ENCODE peak calls at places on chromosomes 5 and 9, in ten cellular contexts. One of them, this sample, is unnamed.

GRCh38 chr5:90119531-90119940 is 290.0 kb downstream of the CETN3 start:
- DNase-seq in NK-92 treated with Interleukin-12 subunit alpha and Interleukin-12 subunit beta, amount 100 ng/mL, for 24 hours: no peak
- DNase-seq in WERI-Rb-1: no peak
- DNase-seq in hepatocyte: no peak
- DNase-seq in NCI-H2081 treated with DMSO at 0.1 percent for 48 hours: no peak
- DNase-seq in NCI-H1436 treated with DMSO at 0.1 percent for 48 hours: no peak
- DNase-seq in Peyer's patch: no peak
- DNase-seq in cardiac fibroblast: peak
- DNase-seq in caudate nucleus: no peak
- DNase-seq in A172: no peak
- DNase-seq in this sample: no peak

GRCh38 chr9:70101265-70101664 is 57.6 kb downstream of the MAMDC2 start:
- DNase-seq in NK-92 treated with Interleukin-12 subunit alpha and Interleukin-12 subunit beta, amount 100 ng/mL, for 24 hours: no peak
- DNase-seq in WERI-Rb-1: no peak
- DNase-seq in hepatocyte: no peak
- DNase-seq in NCI-H2081 treated with DMSO at 0.1 percent for 48 hours: no peak
- DNase-seq in NCI-H1436 treated with DMSO at 0.1 percent for 48 hours: no peak
- DNase-seq in Peyer's patch: no peak
- DNase-seq in cardiac fibroblast: peak
- DNase-seq in caudate nucleus: no peak
- DNase-seq in A172: peak
- DNase-seq in this sample: no peak

GRCh38 chr5:86866036-86866435 is 248.3 kb downstream of the COX7C start:
- DNase-seq in NK-92 treated with Interleukin-12 subunit alpha and Interleukin-12 subunit beta, amount 100 ng/mL, for 24 hours: no peak
- DNase-seq in WERI-Rb-1: no peak
- DNase-seq in hepatocyte: no peak
- DNase-seq in NCI-H2081 treated with DMSO at 0.1 percent for 48 hours: no peak
- DNase-seq in NCI-H1436 treated with DMSO at 0.1 percent for 48 hours: no peak
- DNase-seq in Peyer's patch: no peak
- DNase-seq in cardiac fibroblast: no peak
- DNase-seq in caudate nucleus: peak
- DNase-seq in A172: no peak
- DNase-seq in this sample: no peak

GRCh38 chr9:31030741-31031202 is 1353.7 kb upstream of the ACO1 start:
- DNase-seq in NK-92 treated with Interleukin-12 subunit alpha and Interleukin-12 subunit beta, amount 100 ng/mL, for 24 hours: no peak
- DNase-seq in WERI-Rb-1: no peak
- DNase-seq in hepatocyte: peak
- DNase-seq in NCI-H2081 treated with DMSO at 0.1 percent for 48 hours: no peak
- DNase-seq in NCI-H1436 treated with DMSO at 0.1 percent for 48 hours: no peak
- DNase-seq in Peyer's patch: no peak
- DNase-seq in cardiac fibroblast: peak
- DNase-seq in caudate nucleus: no peak
- DNase-seq in A172: peak
- DNase-seq in this sample: no peak

GRCh38 chr5:159965031-159965837 is 43.7 kb upstream of the TTC1 start:
- DNase-seq in NK-92 treated with Interleukin-12 subunit alpha and Interleukin-12 subunit beta, amount 100 ng/mL, for 24 hours: peak
- DNase-seq in WERI-Rb-1: peak
- DNase-seq in hepatocyte: peak
- DNase-seq in NCI-H2081 treated with DMSO at 0.1 percent for 48 hours: no peak
- DNase-seq in NCI-H1436 treated with DMSO at 0.1 percent for 48 hours: no peak
- DNase-seq in Peyer's patch: peak
- DNase-seq in cardiac fibroblast: peak
- DNase-seq in caudate nucleus: no peak
- DNase-seq in A172: peak
- DNase-seq in this sample: peak

GRCh38 chr9:4739587-4740372 is 1.2 kb downstream of the AK3 start:
- DNase-seq in NK-92 treated with Interleukin-12 subunit alpha and Interleukin-12 subunit beta, amount 100 ng/mL, for 24 hours: no peak
- DNase-seq in WERI-Rb-1: no peak
- DNase-seq in hepatocyte: peak
- DNase-seq in NCI-H2081 treated with DMSO at 0.1 percent for 48 hours: no peak
- DNase-seq in NCI-H1436 treated with DMSO at 0.1 percent for 48 hours: no peak
- DNase-seq in Peyer's patch: peak
- DNase-seq in cardiac fibroblast: peak
- DNase-seq in caudate nucleus: no peak
- DNase-seq in A172: no peak
- DNase-seq in this sample: peak

GRCh38 chr5:138641547-138642298 is 66.5 kb upstream of the HSPA9 start:
- DNase-seq in NK-92 treated with Interleukin-12 subunit alpha and Interleukin-12 subunit beta, amount 100 ng/mL, for 24 hours: peak
- DNase-seq in WERI-Rb-1: peak
- DNase-seq in hepatocyte: peak
- DNase-seq in NCI-H2081 treated with DMSO at 0.1 percent for 48 hours: no peak
- DNase-seq in NCI-H1436 treated with DMSO at 0.1 percent for 48 hours: no peak
- DNase-seq in Peyer's patch: peak
- DNase-seq in cardiac fibroblast: peak
- DNase-seq in caudate nucleus: peak
- DNase-seq in A172: peak
- DNase-seq in this sample: peak

GRCh38 chr5:83554686-83555085 is 83.1 kb downstream of the VCAN start:
- DNase-seq in NK-92 treated with Interleukin-12 subunit alpha and Interleukin-12 subunit beta, amount 100 ng/mL, for 24 hours: no peak
- DNase-seq in WERI-Rb-1: no peak
- DNase-seq in hepatocyte: no peak
- DNase-seq in NCI-H2081 treated with DMSO at 0.1 percent for 48 hours: no peak
- DNase-seq in NCI-H1436 treated with DMSO at 0.1 percent for 48 hours: no peak
- DNase-seq in Peyer's patch: no peak
- DNase-seq in cardiac fibroblast: no peak
- DNase-seq in caudate nucleus: no peak
- DNase-seq in A172: peak
- DNase-seq in this sample: no peak

GRCh38 chr5:72040513-72040912 is 66.8 kb upstream of the MAP1B start:
- DNase-seq in NK-92 treated with Interleukin-12 subunit alpha and Interleukin-12 subunit beta, amount 100 ng/mL, for 24 hours: no peak
- DNase-seq in WERI-Rb-1: no peak
- DNase-seq in hepatocyte: no peak
- DNase-seq in NCI-H2081 treated with DMSO at 0.1 percent for 48 hours: no peak
- DNase-seq in NCI-H1436 treated with DMSO at 0.1 percent for 48 hours: no peak
- DNase-seq in Peyer's patch: no peak
- DNase-seq in cardiac fibroblast: no peak
- DNase-seq in caudate nucleus: no peak
- DNase-seq in A172: no peak
- DNase-seq in this sample: no peak

GRCh38 chr5:1193591-1193985 is 7.8 kb upstream of the SLC6A19 start:
- DNase-seq in NK-92 treated with Interleukin-12 subunit alpha and Interleukin-12 subunit beta, amount 100 ng/mL, for 24 hours: no peak
- DNase-seq in WERI-Rb-1: no peak
- DNase-seq in hepatocyte: no peak
- DNase-seq in NCI-H2081 treated with DMSO at 0.1 percent for 48 hours: no peak
- DNase-seq in NCI-H1436 treated with DMSO at 0.1 percent for 48 hours: no peak
- DNase-seq in Peyer's patch: no peak
- DNase-seq in cardiac fibroblast: no peak
- DNase-seq in caudate nucleus: no peak
- DNase-seq in A172: no peak
- DNase-seq in this sample: no peak

GRCh38 chr5:134177197-134178171 is 734 bp upstream of the SKP1 start:
- DNase-seq in NK-92 treated with Interleukin-12 subunit alpha and Interleukin-12 subunit beta, amount 100 ng/mL, for 24 hours: peak
- DNase-seq in WERI-Rb-1: no peak
- DNase-seq in hepatocyte: peak
- DNase-seq in NCI-H2081 treated with DMSO at 0.1 percent for 48 hours: peak
- DNase-seq in NCI-H1436 treated with DMSO at 0.1 percent for 48 hours: no peak
- DNase-seq in Peyer's patch: peak
- DNase-seq in cardiac fibroblast: peak
- DNase-seq in caudate nucleus: peak
- DNase-seq in A172: peak
- DNase-seq in this sample: peak

GRCh38 chr5:96702503-96703383 is 40.6 kb downstream of the CAST start:
- DNase-seq in NK-92 treated with Interleukin-12 subunit alpha and Interleukin-12 subunit beta, amount 100 ng/mL, for 24 hours: no peak
- DNase-seq in WERI-Rb-1: peak
- DNase-seq in hepatocyte: peak
- DNase-seq in NCI-H2081 treated with DMSO at 0.1 percent for 48 hours: no peak
- DNase-seq in NCI-H1436 treated with DMSO at 0.1 percent for 48 hours: no peak
- DNase-seq in Peyer's patch: peak
- DNase-seq in cardiac fibroblast: peak
- DNase-seq in caudate nucleus: peak
- DNase-seq in A172: peak
- DNase-seq in this sample: peak

GRCh38 chr9:2725126-2725525 is 7.8 kb downstream of the KCNV2 start:
- DNase-seq in NK-92 treated with Interleukin-12 subunit alpha and Interleukin-12 subunit beta, amount 100 ng/mL, for 24 hours: no peak
- DNase-seq in WERI-Rb-1: no peak
- DNase-seq in hepatocyte: no peak
- DNase-seq in NCI-H2081 treated with DMSO at 0.1 percent for 48 hours: no peak
- DNase-seq in NCI-H1436 treated with DMSO at 0.1 percent for 48 hours: no peak
- DNase-seq in Peyer's patch: no peak
- DNase-seq in cardiac fibroblast: no peak
- DNase-seq in caudate nucleus: no peak
- DNase-seq in A172: peak
- DNase-seq in this sample: no peak

GRCh38 chr9:83334320-83334719 is 203.9 kb downstream of the FRMD3 start:
- DNase-seq in NK-92 treated with Interleukin-12 subunit alpha and Interleukin-12 subunit beta, amount 100 ng/mL, for 24 hours: peak
- DNase-seq in WERI-Rb-1: peak
- DNase-seq in hepatocyte: peak
- DNase-seq in NCI-H2081 treated with DMSO at 0.1 percent for 48 hours: no peak
- DNase-seq in NCI-H1436 treated with DMSO at 0.1 percent for 48 hours: peak
- DNase-seq in Peyer's patch: peak
- DNase-seq in cardiac fibroblast: peak
- DNase-seq in caudate nucleus: peak
- DNase-seq in A172: peak
- DNase-seq in this sample: peak

GRCh38 chr5:129271309-129271708 is 176.8 kb downstream of the ISOC1 start:
- DNase-seq in NK-92 treated with Interleukin-12 subunit alpha and Interleukin-12 subunit beta, amount 100 ng/mL, for 24 hours: no peak
- DNase-seq in WERI-Rb-1: peak
- DNase-seq in hepatocyte: peak
- DNase-seq in NCI-H2081 treated with DMSO at 0.1 percent for 48 hours: no peak
- DNase-seq in NCI-H1436 treated with DMSO at 0.1 percent for 48 hours: no peak
- DNase-seq in Peyer's patch: no peak
- DNase-seq in cardiac fibroblast: peak
- DNase-seq in caudate nucleus: no peak
- DNase-seq in A172: peak
- DNase-seq in this sample: no peak

GRCh38 chr5:52898961-52899680 is 90.0 kb upstream of the ITGA2 start:
- DNase-seq in NK-92 treated with Interleukin-12 subunit alpha and Interleukin-12 subunit beta, amount 100 ng/mL, for 24 hours: no peak
- DNase-seq in WERI-Rb-1: no peak
- DNase-seq in hepatocyte: no peak
- DNase-seq in NCI-H2081 treated with DMSO at 0.1 percent for 48 hours: no peak
- DNase-seq in NCI-H1436 treated with DMSO at 0.1 percent for 48 hours: no peak
- DNase-seq in Peyer's patch: no peak
- DNase-seq in cardiac fibroblast: no peak
- DNase-seq in caudate nucleus: no peak
- DNase-seq in A172: no peak
- DNase-seq in this sample: no peak

GRCh38 chr5:54942064-54942778 is 43.2 kb downstream of the ESM1 start:
- DNase-seq in NK-92 treated with Interleukin-12 subunit alpha and Interleukin-12 subunit beta, amount 100 ng/mL, for 24 hours: no peak
- DNase-seq in WERI-Rb-1: no peak
- DNase-seq in hepatocyte: no peak
- DNase-seq in NCI-H2081 treated with DMSO at 0.1 percent for 48 hours: no peak
- DNase-seq in NCI-H1436 treated with DMSO at 0.1 percent for 48 hours: no peak
- DNase-seq in Peyer's patch: no peak
- DNase-seq in cardiac fibroblast: peak
- DNase-seq in caudate nucleus: no peak
- DNase-seq in A172: no peak
- DNase-seq in this sample: no peak

GRCh38 chr5:850511-851006 is at the start of gene ZDHHC11:
- DNase-seq in NK-92 treated with Interleukin-12 subunit alpha and Interleukin-12 subunit beta, amount 100 ng/mL, for 24 hours: no peak
- DNase-seq in WERI-Rb-1: no peak
- DNase-seq in hepatocyte: peak
- DNase-seq in NCI-H2081 treated with DMSO at 0.1 percent for 48 hours: no peak
- DNase-seq in NCI-H1436 treated with DMSO at 0.1 percent for 48 hours: no peak
- DNase-seq in Peyer's patch: peak
- DNase-seq in cardiac fibroblast: no peak
- DNase-seq in caudate nucleus: no peak
- DNase-seq in A172: no peak
- DNase-seq in this sample: no peak

GRCh38 chr9:1829719-1830118 is 185.4 kb upstream of the SMARCA2 start:
- DNase-seq in NK-92 treated with Interleukin-12 subunit alpha and Interleukin-12 subunit beta, amount 100 ng/mL, for 24 hours: no peak
- DNase-seq in WERI-Rb-1: no peak
- DNase-seq in hepatocyte: no peak
- DNase-seq in NCI-H2081 treated with DMSO at 0.1 percent for 48 hours: no peak
- DNase-seq in NCI-H1436 treated with DMSO at 0.1 percent for 48 hours: no peak
- DNase-seq in Peyer's patch: no peak
- DNase-seq in cardiac fibroblast: no peak
- DNase-seq in caudate nucleus: no peak
- DNase-seq in A172: no peak
- DNase-seq in this sample: no peak

GRCh38 chr9:112487008-112487798 is 576 bp downstream of the KIAA1958 start:
- DNase-seq in NK-92 treated with Interleukin-12 subunit alpha and Interleukin-12 subunit beta, amount 100 ng/mL, for 24 hours: peak
- DNase-seq in WERI-Rb-1: peak
- DNase-seq in hepatocyte: peak
- DNase-seq in NCI-H2081 treated with DMSO at 0.1 percent for 48 hours: no peak
- DNase-seq in NCI-H1436 treated with DMSO at 0.1 percent for 48 hours: no peak
- DNase-seq in Peyer's patch: peak
- DNase-seq in cardiac fibroblast: peak
- DNase-seq in caudate nucleus: peak
- DNase-seq in A172: peak
- DNase-seq in this sample: peak

GRCh38 chr5:39902626-39903025 is 477.8 kb upstream of the DAB2 start:
- DNase-seq in NK-92 treated with Interleukin-12 subunit alpha and Interleukin-12 subunit beta, amount 100 ng/mL, for 24 hours: no peak
- DNase-seq in WERI-Rb-1: no peak
- DNase-seq in hepatocyte: no peak
- DNase-seq in NCI-H2081 treated with DMSO at 0.1 percent for 48 hours: no peak
- DNase-seq in NCI-H1436 treated with DMSO at 0.1 percent for 48 hours: no peak
- DNase-seq in Peyer's patch: no peak
- DNase-seq in cardiac fibroblast: no peak
- DNase-seq in caudate nucleus: no peak
- DNase-seq in A172: no peak
- DNase-seq in this sample: no peak

GRCh38 chr5:10279328-10279727 is 28.4 kb downstream of the CMBL start:
- DNase-seq in NK-92 treated with Interleukin-12 subunit alpha and Interleukin-12 subunit beta, amount 100 ng/mL, for 24 hours: no peak
- DNase-seq in WERI-Rb-1: no peak
- DNase-seq in hepatocyte: no peak
- DNase-seq in NCI-H2081 treated with DMSO at 0.1 percent for 48 hours: no peak
- DNase-seq in NCI-H1436 treated with DMSO at 0.1 percent for 48 hours: no peak
- DNase-seq in Peyer's patch: no peak
- DNase-seq in cardiac fibroblast: no peak
- DNase-seq in caudate nucleus: no peak
- DNase-seq in A172: no peak
- DNase-seq in this sample: no peak

GRCh38 chr5:89929173-89929572 is 480.4 kb downstream of the CETN3 start:
- DNase-seq in NK-92 treated with Interleukin-12 subunit alpha and Interleukin-12 subunit beta, amount 100 ng/mL, for 24 hours: no peak
- DNase-seq in WERI-Rb-1: no peak
- DNase-seq in hepatocyte: no peak
- DNase-seq in NCI-H2081 treated with DMSO at 0.1 percent for 48 hours: no peak
- DNase-seq in NCI-H1436 treated with DMSO at 0.1 percent for 48 hours: no peak
- DNase-seq in Peyer's patch: no peak
- DNase-seq in cardiac fibroblast: peak
- DNase-seq in caudate nucleus: no peak
- DNase-seq in A172: peak
- DNase-seq in this sample: no peak

GRCh38 chr9:75451505-75451904 is 363.2 kb downstream of the OSTF1 start:
- DNase-seq in NK-92 treated with Interleukin-12 subunit alpha and Interleukin-12 subunit beta, amount 100 ng/mL, for 24 hours: no peak
- DNase-seq in WERI-Rb-1: no peak
- DNase-seq in hepatocyte: no peak
- DNase-seq in NCI-H2081 treated with DMSO at 0.1 percent for 48 hours: no peak
- DNase-seq in NCI-H1436 treated with DMSO at 0.1 percent for 48 hours: no peak
- DNase-seq in Peyer's patch: no peak
- DNase-seq in cardiac fibroblast: no peak
- DNase-seq in caudate nucleus: no peak
- DNase-seq in A172: no peak
- DNase-seq in this sample: no peak

GRCh38 chr9:107180206-107180605 is 102.9 kb upstream of the RAD23B start:
- DNase-seq in NK-92 treated with Interleukin-12 subunit alpha and Interleukin-12 subunit beta, amount 100 ng/mL, for 24 hours: no peak
- DNase-seq in WERI-Rb-1: peak
- DNase-seq in hepatocyte: no peak
- DNase-seq in NCI-H2081 treated with DMSO at 0.1 percent for 48 hours: no peak
- DNase-seq in NCI-H1436 treated with DMSO at 0.1 percent for 48 hours: no peak
- DNase-seq in Peyer's patch: no peak
- DNase-seq in cardiac fibroblast: no peak
- DNase-seq in caudate nucleus: no peak
- DNase-seq in A172: no peak
- DNase-seq in this sample: no peak

GRCh38 chr9:85610074-85610855 is 131.5 kb downstream of the AGTPBP1 start:
- DNase-seq in NK-92 treated with Interleukin-12 subunit alpha and Interleukin-12 subunit beta, amount 100 ng/mL, for 24 hours: no peak
- DNase-seq in WERI-Rb-1: peak
- DNase-seq in hepatocyte: peak
- DNase-seq in NCI-H2081 treated with DMSO at 0.1 percent for 48 hours: peak
- DNase-seq in NCI-H1436 treated with DMSO at 0.1 percent for 48 hours: peak
- DNase-seq in Peyer's patch: no peak
- DNase-seq in cardiac fibroblast: peak
- DNase-seq in caudate nucleus: peak
- DNase-seq in A172: peak
- DNase-seq in this sample: peak

GRCh38 chr9:13974891-13975290 is 339.1 kb downstream of the NFIB start:
- DNase-seq in NK-92 treated with Interleukin-12 subunit alpha and Interleukin-12 subunit beta, amount 100 ng/mL, for 24 hours: no peak
- DNase-seq in WERI-Rb-1: no peak
- DNase-seq in hepatocyte: no peak
- DNase-seq in NCI-H2081 treated with DMSO at 0.1 percent for 48 hours: no peak
- DNase-seq in NCI-H1436 treated with DMSO at 0.1 percent for 48 hours: no peak
- DNase-seq in Peyer's patch: no peak
- DNase-seq in cardiac fibroblast: no peak
- DNase-seq in caudate nucleus: no peak
- DNase-seq in A172: no peak
- DNase-seq in this sample: no peak

This sample was measured in colonic mucosa.